ENCODE peak calls at places on chromosome 1, in five cellular contexts. Q is GM10248; G is astrocyte of the spinal cord; S is uterus; P is CD8-positive, alpha-beta T cell. Y is an unnamed sample.

GRCh38 chr1:33314371-33314893 is 6.5 kb downstream of the A3GALT2 start:
- DNase-seq in S (no peak), P (no peak), Q (no peak), G (no peak), Y (no peak)

GRCh38 chr1:66247415-66248208 is 286.3 kb upstream of the SGIP1 start:
- DNase-seq in G (no peak), Q (no peak), P (no peak), S (no peak), Y (no peak)

GRCh38 chr1:12434686-12435085 is 183.3 kb downstream of the DHRS3 start:
- DNase-seq in P (no peak), Q (no peak), G (no peak), S (no peak), Y (no peak)

GRCh38 chr1:109782514-109782913 is 18.8 kb upstream of the EPS8L3 start:
- DNase-seq in S (no peak), Q (no peak), P (no peak), G (no peak), Y (no peak)

GRCh38 chr1:59768752-59769411 is 45.9 kb upstream of the HOOK1 start:
- DNase-seq in P (no peak), G (no peak), Q (no peak), S (no peak), Y (no peak)

GRCh38 chr1:61782771-61783170 is 40.5 kb downstream of the PATJ start:
- DNase-seq in P (peak), G (no peak), Q (peak), S (no peak), Y (no peak)

GRCh38 chr1:154847891-154848290 is 22.2 kb downstream of the KCNN3 start:
- DNase-seq in Q (no peak), G (no peak), P (no peak), S (peak), Y (no peak)

GRCh38 chr1:2300851-2301606 is 72.9 kb downstream of the SKI start:
- DNase-seq in S (peak), Q (peak), G (no peak), P (peak), Y (no peak)

GRCh38 chr1:119040906-119041305 is 52.8 kb upstream of the TBX15 start:
- DNase-seq in Q (no peak), P (no peak), S (peak), G (no peak), Y (no peak)

GRCh38 chr1:27391511-27392095 is 819 bp upstream of the GPR3 start:
- DNase-seq in G (no peak), P (no peak), S (peak), Q (no peak), Y (no peak)

GRCh38 chr1:92691937-92692336 is 93.0 kb downstream of the EVI5 start:
- DNase-seq in Q (peak), P (no peak), S (no peak), G (no peak), Y (no peak)

GRCh38 chr1:90964444-90965035 is 57.3 kb downstream of the ZNF644 start:
- DNase-seq in Q (no peak), S (no peak), G (peak), P (no peak), Y (no peak)

GRCh38 chr1:176791911-176792310 is 328.9 kb downstream of the PAPPA2 start:
- DNase-seq in S (no peak), G (peak), P (no peak), Q (no peak), Y (no peak)

GRCh38 chr1:24861821-24862727 is 68.0 kb downstream of the RUNX3 start:
- DNase-seq in S (no peak), Q (no peak), G (no peak), P (no peak), Y (no peak)

GRCh38 chr1:11981378-11982009 is 1.2 kb downstream of the MFN2 start:
- DNase-seq in Q (no peak), G (no peak), P (no peak), S (no peak), Y (no peak)

GRCh38 chr1:173392895-173393654 is 84.1 kb upstream of the PRDX6 start:
- DNase-seq in Q (no peak), S (no peak), G (peak), P (no peak), Y (no peak)

GRCh38 chr1:62295921-62296451 is 23.2 kb downstream of the KANK4 start:
- DNase-seq in S (no peak), Q (no peak), P (no peak), G (peak), Y (no peak)

GRCh38 chr1:43466403-43466802 is 12.7 kb upstream of the HYI start:
- DNase-seq in G (peak), P (no peak), Q (no peak), S (no peak), Y (no peak)

GRCh38 chr1:105793541-105794146 is 1262.8 kb upstream of the PRMT6 start:
- DNase-seq in G (peak), Q (peak), S (no peak), P (no peak), Y (peak)

GRCh38 chr1:12386130-12386529 is 156.3 kb downstream of the VPS13D start:
- DNase-seq in S (no peak), P (no peak), G (no peak), Q (no peak), Y (no peak)

GRCh38 chr1:184567016-184567415 is 180.2 kb downstream of the C1orf21 start:
- DNase-seq in S (no peak), G (no peak), Q (no peak), P (no peak), Y (no peak)

GRCh38 chr1:77139389-77139788 is 79.8 kb downstream of the PIGK start:
- DNase-seq in P (no peak), Q (no peak), G (no peak), S (no peak), Y (no peak)

GRCh38 chr1:99559166-99559565 is 86.7 kb upstream of the PALMD start:
- DNase-seq in Q (no peak), G (no peak), P (no peak), S (no peak), Y (no peak)

GRCh38 chr1:177432897-177433296 is 262.1 kb downstream of the BRINP2 start:
- DNase-seq in G (peak), Q (no peak), S (no peak), P (no peak), Y (no peak)

DNA sequence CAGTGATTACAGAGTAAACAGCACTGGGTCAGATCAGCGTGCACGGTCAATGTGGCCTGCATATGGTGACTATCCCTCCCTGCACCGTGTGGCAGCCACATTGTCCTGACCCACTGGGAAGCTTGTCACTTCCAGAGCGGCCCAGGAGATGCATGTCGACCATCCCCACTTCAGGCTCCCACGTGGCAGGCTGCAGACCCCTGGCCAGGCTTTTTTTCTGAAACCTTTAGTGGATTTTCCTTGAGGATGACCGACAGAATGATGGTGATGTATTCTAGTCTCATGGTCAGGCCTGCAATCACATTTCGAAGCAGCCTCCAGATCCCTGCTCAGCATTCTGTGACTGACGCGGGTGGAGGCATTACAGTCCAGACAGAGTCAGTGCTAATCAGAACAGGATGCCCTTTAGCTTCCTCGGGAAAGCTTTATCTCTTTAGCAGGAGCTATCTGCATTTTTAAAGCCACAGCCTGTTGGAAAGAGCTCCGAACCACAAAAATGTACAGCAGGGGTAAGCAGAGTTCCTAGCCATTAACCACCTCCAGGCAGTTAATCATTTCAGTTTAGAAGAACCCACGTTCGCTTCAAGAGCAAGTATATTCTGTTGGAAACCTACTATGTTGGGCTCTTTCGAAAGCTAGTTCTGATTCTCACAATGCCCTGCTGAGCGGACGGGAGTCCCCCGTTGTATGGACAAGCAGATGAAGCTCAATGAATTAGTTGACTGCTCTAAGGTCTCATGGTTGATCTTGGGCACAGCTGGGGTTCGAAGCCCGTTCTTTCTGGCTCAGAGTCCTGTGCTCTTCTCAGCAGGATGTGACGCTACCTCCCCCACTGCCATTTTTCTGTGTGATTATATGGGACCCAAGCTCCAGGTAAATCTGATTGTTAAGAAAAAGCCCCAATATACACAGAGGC is 56.5 kb downstream of the IRF2BP2 start:
- DNase-seq in P (no peak), G (peak), S (peak), Q (no peak), Y (no peak)
- TF ChIP-seq CTCF in P (no peak), G (no peak), S (no peak), Q (no peak), Y (no peak)

GRCh38 chr1:167927075-167927754 is 9.3 kb upstream of the DCAF6 start:
- DNase-seq in P (no peak), S (no peak), Q (peak), G (no peak), Y (no peak)
- TF ChIP-seq CTCF in P (no peak), S (no peak), Q (no peak), G (no peak), Y (no peak)

GRCh38 chr1:7185721-7186120 is 400.5 kb downstream of the CAMTA1 start:
- DNase-seq in S (no peak), Q (no peak), G (no peak), P (no peak), Y (no peak)

GRCh38 chr1:7187121-7187510 is 401.9 kb downstream of the CAMTA1 start:
- DNase-seq in P (no peak), G (no peak), Q (no peak), S (no peak), Y (no peak)

GRCh38 chr1:7192453-7192852 is 407.2 kb downstream of the CAMTA1 start:
- DNase-seq in Q (no peak), P (no peak), G (no peak), S (no peak), Y (no peak)

GRCh38 chr1:7190261-7190660 is 405.0 kb downstream of the CAMTA1 start:
- DNase-seq in Q (no peak), S (no peak), P (no peak), G (no peak), Y (no peak)

DNA sequence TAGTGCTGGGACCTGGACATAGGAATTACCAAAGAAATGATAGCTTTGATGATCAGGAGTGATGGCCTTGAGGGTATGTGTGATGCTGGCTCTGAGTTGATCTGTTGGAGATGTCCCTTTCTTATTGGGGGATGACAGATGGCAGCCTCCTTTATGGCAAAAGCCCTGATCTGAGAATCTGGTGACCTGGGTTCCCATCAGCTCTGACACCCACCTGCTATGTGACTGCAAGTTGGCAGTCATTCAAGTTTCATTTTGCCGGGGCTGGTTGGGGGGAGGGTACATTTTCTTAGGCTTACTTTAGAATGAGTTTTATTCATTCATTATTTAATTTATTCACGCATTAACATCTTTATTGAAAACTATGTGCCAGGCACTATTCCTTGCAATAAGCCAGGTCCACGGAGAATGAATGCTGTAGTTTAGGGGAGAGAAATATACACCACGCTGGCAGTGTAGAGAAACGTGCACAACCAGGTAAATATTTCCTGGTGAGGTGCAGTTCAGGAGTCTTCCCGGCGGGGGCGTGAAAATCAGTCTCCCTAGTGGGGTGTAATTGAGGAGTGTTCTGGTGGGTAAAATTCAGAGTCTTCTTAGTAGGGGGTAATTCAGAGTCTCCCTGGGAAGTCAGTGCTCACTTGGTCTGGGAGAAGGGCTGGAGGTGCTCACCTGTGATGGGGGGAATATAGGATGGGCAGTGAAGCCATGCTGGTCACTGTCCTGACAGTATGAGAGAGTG is 401.3 kb downstream of the CAMTA1 start:
- DNase-seq in P (no peak), Q (no peak), S (no peak), G (no peak), Y (no peak)
- TF ChIP-seq CTCF in P (no peak), Q (no peak), S (no peak), G (no peak), Y (no peak)

DNA sequence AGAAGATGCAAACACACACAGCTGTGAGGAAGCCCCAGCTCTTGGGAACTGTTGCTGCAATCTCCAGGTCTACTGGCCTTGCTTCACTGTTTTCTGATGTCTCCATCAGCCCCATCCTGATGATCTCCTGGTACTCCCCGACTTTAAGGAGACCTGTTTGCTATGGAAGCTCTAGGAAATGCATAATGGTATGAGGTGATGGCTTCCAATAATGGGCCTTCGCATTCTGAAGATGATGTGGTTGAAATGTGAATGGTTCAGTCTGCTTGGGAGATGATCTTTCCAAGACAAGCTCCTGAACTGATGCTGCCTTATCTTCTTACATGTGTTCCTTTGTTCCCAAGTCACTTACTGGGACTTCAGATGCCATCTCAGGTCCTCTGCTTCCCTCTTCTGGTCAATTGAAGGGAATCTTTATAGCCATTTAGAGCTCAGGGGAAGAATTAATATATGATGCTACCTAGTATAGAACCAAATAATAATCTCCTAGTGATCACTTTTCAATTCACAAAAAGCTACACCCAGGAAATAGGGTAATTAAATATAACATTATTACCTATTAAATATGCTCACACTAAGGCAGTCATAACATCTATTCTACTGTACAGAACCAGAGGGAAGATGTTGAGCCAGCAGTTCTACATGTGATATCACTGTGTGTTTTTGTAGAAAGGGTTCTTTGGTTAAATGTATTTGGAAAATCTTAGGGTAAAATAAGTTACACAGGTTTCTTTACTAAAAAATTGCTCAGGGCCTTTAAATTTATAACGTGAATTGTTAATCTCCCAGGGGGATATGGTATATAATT is 73.9 kb upstream of the VTCN1 start:
- DNase-seq in S (no peak), P (no peak), G (peak), Q (no peak), Y (no peak)
- TF ChIP-seq CTCF in S (peak), P (no peak), G (peak), Q (peak), Y (peak)

GRCh38 chr1:9755441-9755995 is 68.2 kb downstream of the CLSTN1 start:
- DNase-seq in S (no peak), G (no peak), Q (no peak), P (no peak), Y (no peak)
- TF ChIP-seq CTCF in S (no peak), G (no peak), Q (no peak), P (no peak), Y (no peak)

Y was measured in nephron progenitor cell.